ENCODE peak calls at places on chromosome 15, in four cellular contexts. One of them, this sample, is unnamed.

GRCh38 chr15:44193651-44194396 is 1.2 kb downstream of the FRMD5 start:
- DNase-seq in esophagus squamous epithelium: no peak
- DNase-seq in Peyer's patch: no peak
- DNase-seq in tibial nerve: no peak
- DNase-seq in this sample: no peak

GRCh38 chr15:50764331-50765201 is 940 bp downstream of the SPPL2A start:
- DNase-seq in esophagus squamous epithelium: no peak
- DNase-seq in Peyer's patch: no peak
- DNase-seq in tibial nerve: no peak
- DNase-seq in this sample: peak

GRCh38 chr15:77546050-77546501 is 86.6 kb downstream of the LINGO1 start:
- DNase-seq in esophagus squamous epithelium: no peak
- DNase-seq in Peyer's patch: no peak
- DNase-seq in tibial nerve: no peak
- DNase-seq in this sample: no peak

GRCh38 chr15:35748105-35748504 is 202.1 kb upstream of the DPH6 start:
- DNase-seq in esophagus squamous epithelium: no peak
- DNase-seq in Peyer's patch: no peak
- DNase-seq in tibial nerve: no peak
- DNase-seq in this sample: no peak

GRCh38 chr15:27679621-27680521 is 419.2 kb downstream of the OCA2 start:
- DNase-seq in esophagus squamous epithelium: no peak
- DNase-seq in Peyer's patch: no peak
- DNase-seq in tibial nerve: no peak
- DNase-seq in this sample: no peak

GRCh38 chr15:89192771-89193170 is 28.6 kb downstream of the RLBP1 start:
- DNase-seq in esophagus squamous epithelium: no peak
- DNase-seq in Peyer's patch: no peak
- DNase-seq in tibial nerve: no peak
- DNase-seq in this sample: no peak

GRCh38 chr15:33358303-33358702 is 47.5 kb downstream of the RYR3 start:
- DNase-seq in esophagus squamous epithelium: no peak
- DNase-seq in Peyer's patch: no peak
- DNase-seq in tibial nerve: no peak
- DNase-seq in this sample: no peak

GRCh38 chr15:87142096-87142495 is 1062.4 kb downstream of the AGBL1 start:
- DNase-seq in esophagus squamous epithelium: no peak
- DNase-seq in Peyer's patch: no peak
- DNase-seq in tibial nerve: no peak
- DNase-seq in this sample: no peak

GRCh38 chr15:101641134-101641764 is 10.9 kb downstream of the TM2D3 start:
- DNase-seq in esophagus squamous epithelium: peak
- DNase-seq in Peyer's patch: peak
- DNase-seq in tibial nerve: peak
- DNase-seq in this sample: peak

GRCh38 chr15:67456677-67457529 is 64.0 kb upstream of the C15orf61 start:
- DNase-seq in esophagus squamous epithelium: peak
- DNase-seq in Peyer's patch: peak
- DNase-seq in tibial nerve: peak
- DNase-seq in this sample: peak

GRCh38 chr15:66702770-66703539 is 919 bp downstream of the SMAD6 start:
- DNase-seq in esophagus squamous epithelium: no peak
- DNase-seq in Peyer's patch: no peak
- DNase-seq in tibial nerve: no peak
- DNase-seq in this sample: no peak

GRCh38 chr15:46366360-46367007 is 731.7 kb downstream of the SQOR start:
- DNase-seq in esophagus squamous epithelium: no peak
- DNase-seq in Peyer's patch: no peak
- DNase-seq in tibial nerve: no peak
- DNase-seq in this sample: no peak

GRCh38 chr15:41919954-41920538 is 26.2 kb upstream of the SPTBN5 start:
- DNase-seq in esophagus squamous epithelium: no peak
- DNase-seq in Peyer's patch: no peak
- DNase-seq in tibial nerve: peak
- DNase-seq in this sample: no peak

GRCh38 chr15:48462688-48463087 is 131.5 kb downstream of the DUT start:
- DNase-seq in esophagus squamous epithelium: no peak
- DNase-seq in Peyer's patch: no peak
- DNase-seq in tibial nerve: no peak
- DNase-seq in this sample: no peak

DNA sequence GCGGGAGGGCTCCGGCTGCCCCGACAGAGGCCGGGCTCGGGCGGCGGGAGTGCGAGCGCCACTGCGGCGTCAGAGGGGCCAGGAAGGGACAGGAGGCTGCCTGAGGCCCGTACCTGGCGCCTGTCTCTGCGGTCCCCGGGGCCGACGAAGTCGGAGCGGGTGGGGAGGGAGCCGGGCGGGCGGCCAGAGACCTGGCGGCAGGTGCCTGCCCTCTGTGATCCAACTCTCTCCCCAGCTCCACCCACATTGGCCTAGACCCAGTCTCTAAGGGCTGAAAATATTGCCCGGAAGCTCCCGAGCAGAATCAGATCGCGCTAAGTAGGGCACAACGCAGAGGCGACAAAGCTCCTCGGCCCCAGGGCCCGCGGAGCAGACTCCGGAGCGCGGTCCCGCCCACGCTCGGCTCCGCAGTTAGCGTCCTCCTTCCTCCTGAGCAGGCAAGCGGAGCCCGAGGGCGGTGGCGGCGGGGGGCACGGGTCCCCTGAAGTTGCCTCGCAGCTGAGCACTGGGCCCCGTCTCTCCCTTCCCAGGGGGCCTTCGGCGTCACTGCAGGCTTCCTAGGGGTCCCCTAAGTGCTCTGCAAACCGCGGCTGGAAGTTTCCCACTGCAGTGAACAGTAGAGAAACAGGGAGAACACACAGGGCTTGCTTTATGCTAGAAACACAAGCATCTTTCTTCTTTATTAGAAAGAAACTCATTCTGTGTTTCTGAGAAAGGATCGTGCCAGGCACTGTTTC is at the start of gene MAN2A2:
- DNase-seq in esophagus squamous epithelium: no peak
- DNase-seq in Peyer's patch: peak
- DNase-seq in tibial nerve: no peak
- DNase-seq in this sample: peak
- TF ChIP-seq POLR2A in esophagus squamous epithelium: no peak
- TF ChIP-seq POLR2A in Peyer's patch: peak
- TF ChIP-seq POLR2A in tibial nerve: no peak
- TF ChIP-seq POLR2A in this sample: peak

DNA sequence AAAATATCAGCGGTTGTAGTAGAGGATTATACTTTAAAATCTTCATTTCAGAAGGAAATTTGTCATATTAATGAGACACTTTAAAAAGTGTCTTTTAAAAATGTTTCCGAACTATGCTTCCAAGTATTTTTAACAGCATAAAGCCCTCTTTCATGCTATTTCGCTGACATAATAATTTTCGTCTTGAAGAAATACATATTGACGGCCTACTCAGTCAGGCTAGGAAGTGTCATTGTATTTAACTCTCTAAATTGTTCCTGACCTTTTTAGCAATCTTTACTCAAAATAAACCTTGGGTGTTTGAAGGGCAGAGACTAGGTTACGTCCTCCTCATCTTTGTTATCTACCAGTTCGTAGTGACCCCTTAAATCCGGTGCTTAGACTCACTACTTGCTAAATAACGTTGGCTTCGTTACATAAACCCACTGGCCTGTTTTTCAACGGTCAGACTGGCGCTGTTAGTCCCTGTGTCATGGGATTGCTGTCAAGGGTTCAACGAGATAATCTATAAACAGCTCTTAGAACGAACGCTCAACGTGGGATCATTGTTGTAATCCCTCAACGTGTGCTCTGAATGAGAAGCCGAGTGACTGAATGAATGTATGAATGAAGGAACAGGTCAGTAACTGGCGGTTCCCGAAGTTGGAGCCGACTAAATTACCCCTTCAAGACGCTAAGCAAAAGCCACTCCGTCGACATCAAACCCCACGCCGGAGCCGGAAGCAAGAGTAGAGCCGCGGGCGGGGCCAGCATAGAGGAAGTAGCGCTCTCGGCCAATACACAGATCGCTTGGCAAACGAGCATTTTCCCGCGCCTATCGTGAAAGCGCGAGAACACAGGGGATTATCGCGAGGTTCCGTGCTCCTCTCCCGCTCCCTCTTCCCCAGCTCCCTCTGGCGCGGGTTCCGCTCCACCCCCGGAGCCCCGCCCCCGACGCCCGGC is 516 bp upstream of the LRRC28 start:
- DNase-seq in esophagus squamous epithelium: peak
- DNase-seq in Peyer's patch: peak
- DNase-seq in tibial nerve: peak
- DNase-seq in this sample: peak
- TF ChIP-seq POLR2A in esophagus squamous epithelium: peak
- TF ChIP-seq POLR2A in Peyer's patch: peak
- TF ChIP-seq POLR2A in tibial nerve: peak
- TF ChIP-seq POLR2A in this sample: peak

GRCh38 chr15:96171842-96172241 is 158.7 kb upstream of the NR2F2 start:
- DNase-seq in esophagus squamous epithelium: no peak
- DNase-seq in Peyer's patch: no peak
- DNase-seq in tibial nerve: no peak
- DNase-seq in this sample: no peak

GRCh38 chr15:96166223-96167200 is 164.0 kb upstream of the NR2F2 start:
- DNase-seq in esophagus squamous epithelium: no peak
- DNase-seq in Peyer's patch: no peak
- DNase-seq in tibial nerve: no peak
- DNase-seq in this sample: no peak

GRCh38 chr15:96165775-96166174 is 164.7 kb upstream of the NR2F2 start:
- DNase-seq in esophagus squamous epithelium: no peak
- DNase-seq in Peyer's patch: no peak
- DNase-seq in tibial nerve: no peak
- DNase-seq in this sample: no peak

GRCh38 chr15:96170616-96171270 is 159.8 kb upstream of the NR2F2 start:
- DNase-seq in esophagus squamous epithelium: no peak
- DNase-seq in Peyer's patch: no peak
- DNase-seq in tibial nerve: no peak
- DNase-seq in this sample: no peak

DNA sequence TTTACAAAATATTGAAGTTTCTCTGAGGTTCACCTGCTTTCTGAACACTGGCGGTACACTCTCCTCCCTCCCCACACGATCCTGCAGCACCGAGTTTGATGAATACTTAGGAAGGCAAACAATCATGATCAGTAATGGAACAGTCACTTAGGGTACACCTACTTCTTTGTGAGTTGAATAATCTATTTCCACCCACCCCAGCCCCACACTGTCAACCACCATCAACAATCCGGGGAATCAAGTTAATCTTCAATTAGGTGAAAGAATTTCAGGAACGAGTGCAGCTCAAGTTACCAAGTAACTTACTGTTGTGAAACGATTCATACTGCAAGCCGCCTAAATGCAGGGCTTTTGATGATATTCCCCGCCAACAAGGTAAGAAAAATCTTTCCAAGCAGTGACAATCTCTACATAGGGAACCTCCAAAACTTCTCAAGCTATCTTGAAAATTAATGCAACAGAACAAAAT is 159.2 kb upstream of the NR2F2 start:
- DNase-seq in esophagus squamous epithelium: no peak
- DNase-seq in Peyer's patch: no peak
- DNase-seq in tibial nerve: no peak
- DNase-seq in this sample: no peak
- TF ChIP-seq POLR2A in esophagus squamous epithelium: no peak
- TF ChIP-seq POLR2A in Peyer's patch: no peak
- TF ChIP-seq POLR2A in tibial nerve: no peak
- TF ChIP-seq POLR2A in this sample: no peak

GRCh38 chr15:65304393-65305143 is at the start of gene RNU5B-1:
- DNase-seq in esophagus squamous epithelium: no peak
- DNase-seq in Peyer's patch: peak
- DNase-seq in tibial nerve: peak
- DNase-seq in this sample: no peak
- TF ChIP-seq POLR2A in esophagus squamous epithelium: no peak
- TF ChIP-seq POLR2A in Peyer's patch: peak
- TF ChIP-seq POLR2A in tibial nerve: peak
- TF ChIP-seq POLR2A in this sample: peak

DNA sequence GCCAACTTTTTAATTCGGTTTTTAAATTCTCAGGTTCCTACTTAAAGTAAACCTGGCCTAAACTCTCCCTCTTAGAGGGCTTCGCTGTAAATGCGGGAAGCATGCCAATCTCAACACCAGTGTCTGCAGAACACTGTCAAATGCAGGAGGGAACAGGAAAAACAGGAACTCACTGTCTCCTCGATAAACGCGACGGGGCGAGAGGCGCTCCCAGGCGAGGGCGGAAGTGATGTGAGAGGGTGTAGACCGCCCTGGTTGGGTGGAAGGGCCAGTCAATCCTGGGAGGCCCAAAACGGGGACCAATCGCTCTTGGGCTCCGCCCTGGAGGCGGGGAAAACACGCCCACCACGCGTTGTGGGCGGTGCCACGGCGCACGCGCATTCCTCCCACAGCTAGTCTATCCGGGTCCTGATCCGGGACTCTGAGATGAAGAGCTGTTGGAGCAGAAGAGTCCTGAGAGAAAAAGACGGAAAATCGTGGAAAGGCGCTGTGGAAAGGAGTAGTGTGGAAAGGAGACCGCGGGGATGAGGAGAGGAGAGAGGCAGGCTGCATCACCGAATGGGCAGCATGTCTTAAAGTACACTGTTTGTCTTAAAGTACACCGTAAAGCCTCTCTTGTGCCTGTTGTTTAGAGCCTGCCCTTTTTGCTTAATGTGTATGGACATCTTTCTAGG is 27.1 kb downstream of the SLC28A2 start:
- DNase-seq in esophagus squamous epithelium: peak
- DNase-seq in Peyer's patch: peak
- DNase-seq in tibial nerve: peak
- DNase-seq in this sample: peak
- TF ChIP-seq POLR2A in esophagus squamous epithelium: peak
- TF ChIP-seq POLR2A in Peyer's patch: peak
- TF ChIP-seq POLR2A in tibial nerve: peak
- TF ChIP-seq POLR2A in this sample: peak

GRCh38 chr15:62545392-62546227 is 380.5 kb upstream of the C2CD4B start:
- DNase-seq in esophagus squamous epithelium: no peak
- DNase-seq in Peyer's patch: peak
- DNase-seq in tibial nerve: peak
- DNase-seq in this sample: no peak

GRCh38 chr15:62547584-62547983 is 382.5 kb upstream of the C2CD4B start:
- DNase-seq in esophagus squamous epithelium: no peak
- DNase-seq in Peyer's patch: no peak
- DNase-seq in tibial nerve: peak
- DNase-seq in this sample: no peak

GRCh38 chr15:62554164-62554563 is 389.1 kb upstream of the C2CD4B start:
- DNase-seq in esophagus squamous epithelium: no peak
- DNase-seq in Peyer's patch: no peak
- DNase-seq in tibial nerve: no peak
- DNase-seq in this sample: no peak

GRCh38 chr15:62544446-62544845 is 379.4 kb upstream of the C2CD4B start:
- DNase-seq in esophagus squamous epithelium: no peak
- DNase-seq in Peyer's patch: no peak
- DNase-seq in tibial nerve: no peak
- DNase-seq in this sample: no peak

GRCh38 chr15:62549345-62549970 is 384.4 kb upstream of the C2CD4B start:
- DNase-seq in esophagus squamous epithelium: no peak
- DNase-seq in Peyer's patch: peak
- DNase-seq in tibial nerve: no peak
- DNase-seq in this sample: no peak
- TF ChIP-seq POLR2A in esophagus squamous epithelium: no peak
- TF ChIP-seq POLR2A in Peyer's patch: no peak
- TF ChIP-seq POLR2A in tibial nerve: no peak
- TF ChIP-seq POLR2A in this sample: no peak

GRCh38 chr15:83106994-83107840 is at the start of gene TM6SF1:
- DNase-seq in esophagus squamous epithelium: no peak
- DNase-seq in Peyer's patch: no peak
- DNase-seq in tibial nerve: no peak
- DNase-seq in this sample: peak
- TF ChIP-seq POLR2A in esophagus squamous epithelium: no peak
- TF ChIP-seq POLR2A in Peyer's patch: no peak
- TF ChIP-seq POLR2A in tibial nerve: no peak
- TF ChIP-seq POLR2A in this sample: no peak